ENCODE peak calls at places on chromosomes 16 and 17, in five cellular contexts. S, P, R, D and N are unnamed samples.

GRCh38 chr17:68033636-68034451 is 1.7 kb upstream of the KPNA2 start:
- DNase-seq in S (peak), P (peak), R (peak), D (no peak), N (peak)

GRCh38 chr16:28863929-28864886 is 565 bp downstream of the SH2B1 start:
- DNase-seq in S (peak), P (no peak), R (no peak), D (peak), N (no peak)

GRCh38 chr17:46984341-46984740 is 5.3 kb upstream of the RPRML start:
- DNase-seq in S (no peak), P (no peak), R (no peak), D (no peak), N (no peak)

GRCh38 chr17:74210191-74211140 is 2.9 kb upstream of the TTYH2 start:
- DNase-seq in S (peak), P (no peak), R (peak), D (peak), N (peak)

GRCh38 chr17:1197379-1197778 is 17.6 kb upstream of the ABR start:
- DNase-seq in S (peak), P (no peak), R (no peak), D (peak), N (no peak)

GRCh38 chr16:27226476-27226875 is 23.1 kb downstream of the KDM8 start:
- DNase-seq in S (no peak), P (no peak), R (no peak), D (peak), N (no peak)

GRCh38 chr17:76569607-76570279 is 15.9 kb downstream of the ST6GALNAC2 start:
- DNase-seq in S (no peak), P (no peak), R (peak), D (no peak), N (peak)

GRCh38 chr16:83713597-83713996 is 94.2 kb upstream of the HSBP1 start:
- DNase-seq in S (no peak), P (no peak), R (no peak), D (no peak), N (no peak)

GRCh38 chr17:60139438-60140285 is 10.1 kb upstream of the CA4 start:
- DNase-seq in S (peak), P (no peak), R (peak), D (peak), N (peak)

GRCh38 chr17:77371117-77371887 is 230.5 kb downstream of the SEC14L1 start:
- DNase-seq in S (peak), P (no peak), R (no peak), D (no peak), N (no peak)

GRCh38 chr17:78466786-78467715 is 88.6 kb downstream of the PGS1 start:
- DNase-seq in S (no peak), P (no peak), R (no peak), D (no peak), N (no peak)

GRCh38 chr16:55418586-55418985 is 60.4 kb upstream of the MMP2 start:
- DNase-seq in S (no peak), P (no peak), R (peak), D (peak), N (no peak)

GRCh38 chr17:35423761-35424160 is 8.5 kb downstream of the SLFN12 start:
- DNase-seq in S (peak), P (no peak), R (no peak), D (peak), N (no peak)

GRCh38 chr16:53689636-53690035 is 14.0 kb downstream of the RPGRIP1L start:
- DNase-seq in S (no peak), P (no peak), R (no peak), D (no peak), N (no peak)

GRCh38 chr17:35373984-35374765 is 754 bp upstream of the SLFN11 start:
- DNase-seq in S (peak), P (no peak), R (peak), D (peak), N (peak)

GRCh38 chr17:18247613-18248001 is 10.9 kb downstream of the FLII start:
- DNase-seq in S (no peak), P (no peak), R (no peak), D (no peak), N (no peak)

GRCh38 chr17:35588196-35588920 is 1.2 kb downstream of the AP2B1 start:
- DNase-seq in S (peak), P (no peak), R (no peak), D (peak), N (no peak)

GRCh38 chr17:18862011-18862410 is 4.1 kb downstream of the PRPSAP2 start:
- DNase-seq in S (no peak), P (no peak), R (no peak), D (peak), N (no peak)

GRCh38 chr17:50887705-50888245 is 21.6 kb upstream of the TOB1 start:
- DNase-seq in S (no peak), P (no peak), R (no peak), D (no peak), N (no peak)

GRCh38 chr16:7268182-7268581 is 64.5 kb upstream of the RBFOX1 start:
- DNase-seq in S (no peak), P (peak), R (peak), D (peak), N (peak)

GRCh38 chr16:11196286-11196828 is 59.6 kb downstream of the SOCS1 start:
- DNase-seq in S (no peak), P (no peak), R (no peak), D (no peak), N (no peak)

GRCh38 chr17:35797918-35798317 is 2.5 kb upstream of the MMP28 start:
- DNase-seq in S (no peak), P (no peak), R (no peak), D (no peak), N (no peak)

GRCh38 chr17:59804910-59805381 is 87.8 kb downstream of the TUBD1 start:
- DNase-seq in S (no peak), P (no peak), R (no peak), D (peak), N (peak)

GRCh38 chr16:57053206-57053605 is 39.2 kb upstream of the CPNE2 start:
- DNase-seq in S (no peak), P (no peak), R (no peak), D (no peak), N (no peak)

GRCh38 chr16:57955572-57955971 is 15.4 kb downstream of the CNGB1 start:
- DNase-seq in S (no peak), P (no peak), R (no peak), D (no peak), N (no peak)

GRCh38 chr16:20611975-20612471 is 35.9 kb upstream of the ACSM2B start:
- DNase-seq in S (no peak), P (no peak), R (no peak), D (no peak), N (no peak)

DNA sequence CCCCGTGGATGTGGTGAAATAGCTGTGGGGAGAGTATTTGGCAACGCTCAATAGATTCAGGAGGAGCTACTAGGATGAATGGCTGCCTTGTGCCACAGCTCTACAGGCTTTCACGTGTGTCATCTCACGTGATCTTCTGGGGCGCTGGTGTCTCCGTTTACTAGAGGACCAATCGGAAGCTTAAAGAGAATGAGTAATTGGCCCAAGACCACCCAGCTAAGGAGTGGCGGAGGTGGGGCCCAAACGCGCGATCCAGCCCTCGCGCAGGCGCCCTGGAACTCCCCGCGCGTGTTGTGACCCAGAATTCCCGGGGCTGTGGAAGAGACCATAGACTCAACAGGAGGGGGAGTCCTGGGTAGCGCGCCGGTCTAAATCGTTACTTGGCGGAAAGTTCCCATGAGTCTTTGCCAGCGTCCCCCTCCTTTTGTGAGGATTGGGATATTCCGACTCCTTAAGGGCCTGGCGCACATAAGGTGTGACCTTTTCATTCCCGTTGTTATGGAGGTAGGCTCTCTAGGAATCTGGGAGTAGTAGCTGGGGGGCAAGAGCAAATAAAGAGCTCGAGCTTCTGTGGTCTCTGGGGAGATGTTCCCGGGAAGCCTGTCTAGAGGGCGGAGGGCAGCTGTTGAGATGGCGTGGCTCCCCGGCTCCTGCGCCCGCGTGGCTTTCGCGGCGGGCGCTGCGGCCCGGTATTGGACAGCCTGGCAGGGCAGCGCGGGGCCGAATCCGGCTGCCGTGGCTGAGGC is 23.4 kb downstream of the TRPV2 start:
- DNase-seq in S (peak), P (peak), R (peak), D (peak), N (peak)
- H3K18ac ChIP-seq in S (peak), P (peak), R (peak), D (peak), N (peak)

DNA sequence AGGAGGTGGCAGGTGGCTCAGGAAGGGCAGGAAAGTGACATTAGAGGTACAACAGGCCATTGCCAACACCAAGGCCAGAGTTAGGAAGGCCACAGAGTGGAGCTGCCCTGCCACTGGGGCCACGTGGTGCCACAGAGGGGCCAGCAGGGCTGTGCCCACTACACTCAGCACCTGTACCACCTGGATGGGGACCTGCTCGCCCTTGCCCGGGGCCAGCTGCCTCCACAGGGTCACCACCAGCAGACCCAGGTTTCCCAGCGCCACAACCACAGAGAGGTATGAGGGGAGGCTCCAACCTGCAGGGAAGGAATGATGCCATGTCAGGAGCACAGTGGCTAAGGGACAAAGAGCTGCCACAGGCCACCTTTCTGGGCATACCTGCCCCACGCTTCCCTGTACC is 1.2 kb downstream of the SLC52A1 start:
- DNase-seq in S (no peak), P (no peak), R (peak), D (no peak), N (no peak)
- H2BK12ac ChIP-seq in S (no peak), P (no peak), R (no peak), D (no peak), N (peak)

GRCh38 chr17:28925912-28926365 is 23.1 kb upstream of the DHRS13 start:
- DNase-seq in S (peak), P (no peak), R (no peak), D (no peak), N (no peak)

GRCh38 chr17:28929769-28930168 is 21.5 kb downstream of the PHF12 start:
- DNase-seq in S (no peak), P (no peak), R (no peak), D (no peak), N (no peak)

GRCh38 chr17:28926786-28927185 is 23.9 kb upstream of the DHRS13 start:
- DNase-seq in S (peak), P (no peak), R (no peak), D (peak), N (no peak)

GRCh38 chr17:28928061-28928460 is 23.3 kb downstream of the PHF12 start:
- DNase-seq in S (peak), P (no peak), R (no peak), D (peak), N (no peak)

GRCh38 chr17:28926366-28926765 is 23.5 kb upstream of the DHRS13 start:
- DNase-seq in S (no peak), P (no peak), R (no peak), D (no peak), N (no peak)
- H3K18ac ChIP-seq in S (peak), P (no peak), R (no peak), D (no peak), N (no peak)

DNA sequence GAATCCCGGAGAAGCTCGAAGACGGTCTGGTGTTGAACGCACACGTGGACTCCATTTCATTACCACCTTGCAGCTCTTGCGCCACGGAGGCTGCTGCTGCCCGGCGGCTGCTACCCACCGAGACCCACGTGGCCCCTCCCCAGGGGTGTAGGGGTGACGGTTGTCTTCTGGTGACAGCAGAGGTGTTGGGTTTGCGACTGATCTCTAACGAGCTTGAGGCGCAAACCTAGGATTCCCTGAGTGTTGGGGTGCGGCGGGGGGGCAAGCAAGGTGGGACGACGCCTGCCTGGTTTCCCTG is 1.7 kb upstream of the CBX4 start:
- DNase-seq in S (no peak), P (no peak), R (no peak), D (no peak), N (no peak)
- H2BK12ac ChIP-seq in S (peak), P (peak), R (no peak), D (no peak), N (no peak)

GRCh38 chr17:45433136-45433535 is 466 bp upstream of the ARHGAP27 start:
- DNase-seq in S (no peak), P (no peak), R (no peak), D (no peak), N (no peak)
- H3K18ac ChIP-seq in S (no peak), P (peak), R (no peak), D (no peak), N (peak)

GRCh38 chr16:3915438-3916250 is 35.1 kb upstream of the CREBBP start:
- DNase-seq in S (no peak), P (no peak), R (no peak), D (no peak), N (no peak)
- H2BK12ac ChIP-seq in S (no peak), P (no peak), R (no peak), D (no peak), N (no peak)

DNA sequence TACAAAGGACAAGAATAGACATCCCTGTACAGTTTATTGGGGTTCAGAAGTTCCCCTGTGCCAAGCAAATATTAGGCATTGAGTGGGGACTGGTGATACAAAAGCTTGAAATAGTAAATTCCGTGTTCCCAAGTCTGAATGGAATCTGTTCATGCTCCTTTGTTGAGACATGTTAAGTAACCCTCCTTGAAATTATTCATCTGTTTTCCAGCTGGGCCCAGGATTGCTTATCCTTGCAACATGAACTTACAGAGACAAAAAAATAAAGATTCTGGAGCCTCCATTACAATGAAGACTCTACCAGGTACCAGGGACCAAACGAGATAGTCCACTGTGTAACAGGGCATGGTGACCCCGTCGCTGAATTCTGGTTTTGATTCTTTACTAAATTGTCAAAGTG is 6.1 kb upstream of the CCL8 start:
- DNase-seq in S (no peak), P (no peak), R (no peak), D (no peak), N (no peak)
- H3K18ac ChIP-seq in S (no peak), P (no peak), R (no peak), D (no peak), N (no peak)

GRCh38 chr17:30318190-30318589 is 15.7 kb downstream of the TMIGD1 start:
- DNase-seq in S (no peak), P (no peak), R (no peak), D (no peak), N (no peak)
- H2BK12ac ChIP-seq in S (no peak), P (no peak), R (no peak), D (no peak), N (no peak)

GRCh38 chr16:31458073-31458834 is 1.0 kb upstream of the ARMC5 start:
- DNase-seq in S (peak), P (no peak), R (peak), D (peak), N (no peak)
- H3K18ac ChIP-seq in S (peak), P (peak), R (no peak), D (peak), N (peak)

DNA sequence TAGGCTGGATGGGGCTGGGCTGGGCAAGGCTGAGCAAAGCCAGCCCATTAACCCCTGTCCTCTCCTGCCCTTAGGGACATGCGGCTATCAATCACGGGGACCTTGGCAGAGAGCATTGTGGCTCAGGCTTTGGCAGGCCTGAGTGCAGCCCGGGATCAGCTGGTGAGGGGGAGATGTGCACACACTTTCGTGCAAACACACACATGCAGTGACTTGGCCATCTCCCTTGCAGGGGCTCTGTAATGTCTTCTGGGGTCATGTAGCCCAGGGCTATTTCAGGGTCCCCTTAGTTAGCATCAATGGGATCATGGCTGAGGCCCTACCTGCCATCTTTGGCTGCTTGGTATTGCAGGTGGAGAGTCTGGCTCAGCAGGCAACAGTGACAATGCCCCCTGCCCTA is 6.9 kb downstream of the CARMIL2 start:
- DNase-seq in S (no peak), P (no peak), R (no peak), D (no peak), N (no peak)
- H2BK12ac ChIP-seq in S (no peak), P (no peak), R (no peak), D (no peak), N (no peak)